ENCODE peak calls at places on chromosomes 12 and 14, in nine cellular contexts. W is testis, R is stomach, B is Peyer's patch, H is transverse colon, D is adrenal gland, K is tibial nerve, L is HCT116, U is A549. S is an unnamed sample. For H3K9me3, the result is how much of the 10 kb centered on the place peaks cover.

GRCh38 chr12:114479831-114480230 is 73.9 kb upstream of the TBX5 start:
- DNase-seq in W (peak), R (no peak), B (no peak), H (no peak), D (no peak), K (no peak), L (no peak), U (no peak), S (no peak)

GRCh38 chr14:74501135-74501614 is 7.6 kb downstream of the ISCA2 start:
- DNase-seq in W (peak), R (peak), B (peak), H (peak), D (peak), K (peak), L (no peak), U (peak), S (peak)

GRCh38 chr12:54984602-54985376 is at the start of gene TESPA1:
- DNase-seq in W (peak), R (peak), B (peak), H (peak), D (peak), K (peak), L (no peak), U (no peak), S (peak)

GRCh38 chr12:32302218-32302826 is 97.0 kb upstream of the FGD4 start:
- DNase-seq in W (no peak), R (no peak), B (no peak), H (peak), D (no peak), K (no peak), L (peak), U (no peak), S (peak)

GRCh38 chr12:116881867-116882507 is 746 bp upstream of the HRK start:
- DNase-seq in W (no peak), R (no peak), B (no peak), H (no peak), D (no peak), K (no peak), L (no peak), U (no peak), S (no peak)

GRCh38 chr12:50734409-50735263 is 29.3 kb upstream of the ATF1 start:
- DNase-seq in W (peak), R (no peak), B (no peak), H (no peak), D (peak), K (peak), L (peak), U (peak), S (no peak)

GRCh38 chr12:56477521-56478225 is 9.3 kb downstream of the SPRYD4 start:
- DNase-seq in W (no peak), R (no peak), B (no peak), H (no peak), D (no peak), K (no peak), L (no peak), U (no peak), S (peak)

GRCh38 chr14:75454963-75455546 is 27.2 kb downstream of the JDP2 start:
- DNase-seq in W (peak), R (peak), B (no peak), H (peak), D (peak), K (peak), L (no peak), U (no peak), S (peak)

GRCh38 chr12:13962699-13963098 is 18.7 kb downstream of the GRIN2B start:
- DNase-seq in W (no peak), R (no peak), B (no peak), H (no peak), D (no peak), K (no peak), L (peak), U (peak), S (no peak)

GRCh38 chr12:63849641-63850040 is 5.1 kb downstream of the SRGAP1 start:
- DNase-seq in W (no peak), R (no peak), B (no peak), H (no peak), D (no peak), K (no peak), L (no peak), U (no peak), S (no peak)

GRCh38 chr12:3656946-3657622 is 95.8 kb downstream of the CRACR2A start:
- DNase-seq in W (no peak), R (no peak), B (no peak), H (no peak), D (no peak), K (no peak), L (no peak), U (no peak), S (no peak)

GRCh38 chr12:62603061-62603810 is 136.6 kb downstream of the MON2 start:
- DNase-seq in W (peak), R (peak), B (peak), H (peak), D (peak), K (peak), L (peak), U (peak), S (peak)

GRCh38 chr12:27852742-27853141 is 72.7 kb upstream of the MANSC4 start:
- DNase-seq in W (no peak), R (no peak), B (no peak), H (no peak), D (no peak), K (no peak), L (no peak), U (no peak), S (no peak)

GRCh38 chr12:130761537-130762318 is 45.6 kb upstream of the RIMBP2 start:
- DNase-seq in W (peak), R (no peak), B (no peak), H (peak), D (peak), K (peak), L (peak), U (peak), S (peak)

GRCh38 chr12:119686776-119687175 is 18.8 kb downstream of the PRKAB1 start:
- DNase-seq in W (no peak), R (no peak), B (no peak), H (no peak), D (no peak), K (no peak), L (no peak), U (no peak), S (no peak)

GRCh38 chr12:2894961-2895360 is 4.3 kb downstream of the TULP3 start:
- DNase-seq in W (no peak), R (no peak), B (no peak), H (no peak), D (no peak), K (no peak), L (no peak), U (no peak), S (no peak)

GRCh38 chr14:65226824-65227604 is 124.7 kb upstream of the MAX start:
- DNase-seq in W (no peak), R (peak), B (peak), H (peak), D (no peak), K (no peak), L (no peak), U (no peak), S (peak)

GRCh38 chr14:19878029-19878642 is 3.2 kb downstream of the OR4K2 start:
- DNase-seq in W (no peak), R (no peak), B (no peak), H (no peak), D (no peak), K (no peak), L (peak), U (no peak), S (no peak)

GRCh38 chr14:19874842-19875241 is at the start of gene OR4K2:
- DNase-seq in W (no peak), R (no peak), B (no peak), H (no peak), D (no peak), K (no peak), L (no peak), U (no peak), S (no peak)

DNA sequence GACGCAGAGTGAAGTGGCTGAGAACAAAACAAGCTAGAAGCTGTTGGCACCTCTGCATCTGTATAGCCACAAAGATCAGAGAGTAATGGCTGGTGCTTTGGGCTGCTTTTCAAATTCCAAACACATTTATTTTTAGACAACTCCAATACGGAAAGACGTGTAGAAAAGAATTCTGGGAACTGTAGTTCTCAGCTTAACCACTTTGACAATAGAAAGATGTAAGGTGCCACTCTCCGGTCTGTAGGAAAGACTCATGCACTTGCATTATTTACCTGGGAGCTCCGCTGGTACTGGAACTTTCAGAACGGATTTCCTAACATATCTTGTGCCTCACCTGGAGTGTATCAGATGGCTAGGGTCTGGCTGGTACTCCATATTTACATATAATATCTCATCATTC is 1.8 kb upstream of the OR4K2 start:
- DNase-seq in W (no peak), R (no peak), B (no peak), H (no peak), D (no peak), K (no peak), L (no peak), U (no peak), S (no peak)
- H3K9me3 ChIP-seq in W (under half), R (under half), B (under half), H (under half), D (under half), K (under half), L (under half), U (under half), S (under half)

GRCh38 chr12:65640489-65640901 is 183.8 kb upstream of the HMGA2 start:
- DNase-seq in W (no peak), R (no peak), B (no peak), H (no peak), D (no peak), K (peak), L (no peak), U (no peak), S (no peak)

GRCh38 chr12:65636436-65636835 is 187.8 kb upstream of the HMGA2 start:
- DNase-seq in W (no peak), R (no peak), B (no peak), H (no peak), D (no peak), K (no peak), L (no peak), U (no peak), S (no peak)

GRCh38 chr12:65637150-65637549 is 187.1 kb upstream of the HMGA2 start:
- DNase-seq in W (no peak), R (no peak), B (no peak), H (no peak), D (no peak), K (no peak), L (no peak), U (no peak), S (no peak)

GRCh38 chr12:65638324-65638723 is 186.0 kb upstream of the HMGA2 start:
- DNase-seq in W (no peak), R (no peak), B (no peak), H (no peak), D (no peak), K (no peak), L (no peak), U (no peak), S (no peak)

DNA sequence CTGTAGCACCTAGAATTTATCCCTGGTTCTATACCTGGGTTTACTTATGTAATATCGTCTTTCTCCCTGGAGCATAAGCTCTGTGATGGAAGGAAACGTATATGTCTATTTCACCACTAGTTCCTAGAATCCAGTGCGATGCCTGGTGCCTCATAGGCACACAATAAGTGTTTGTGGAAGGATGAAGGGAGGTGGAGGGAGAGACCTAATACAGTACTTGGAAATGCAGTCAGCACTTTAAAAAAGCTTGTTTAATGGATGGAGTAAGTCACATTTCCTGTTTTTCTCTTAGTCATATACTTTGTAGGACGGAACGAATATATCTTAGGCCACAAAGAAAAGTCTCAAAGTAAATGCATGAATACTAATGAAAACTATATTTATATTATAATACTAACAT is 186.5 kb upstream of the HMGA2 start:
- DNase-seq in W (no peak), R (no peak), B (no peak), H (no peak), D (no peak), K (no peak), L (no peak), U (no peak), S (no peak)
- TF ChIP-seq POLR2A in W (no peak), R (no peak), B (no peak), H (no peak), D (no peak), K (no peak), L (no peak), U (no peak), S (no peak)

GRCh38 chr14:76498536-76498935 is 122.6 kb downstream of the ESRRB start:
- DNase-seq in W (no peak), R (no peak), B (no peak), H (no peak), D (no peak), K (no peak), L (no peak), U (no peak), S (no peak)

GRCh38 chr14:76495983-76496382 is 120.0 kb downstream of the ESRRB start:
- DNase-seq in W (no peak), R (no peak), B (no peak), H (no peak), D (no peak), K (no peak), L (no peak), U (no peak), S (no peak)

GRCh38 chr14:76498976-76499375 is 123.0 kb downstream of the ESRRB start:
- DNase-seq in W (no peak), R (no peak), B (no peak), H (no peak), D (no peak), K (no peak), L (no peak), U (no peak), S (no peak)

GRCh38 chr14:76499399-76499798 is 123.5 kb downstream of the ESRRB start:
- DNase-seq in W (no peak), R (no peak), B (no peak), H (no peak), D (no peak), K (no peak), L (no peak), U (no peak), S (no peak)

GRCh38 chr14:76497550-76498484 is 121.9 kb downstream of the ESRRB start:
- DNase-seq in W (no peak), R (no peak), B (no peak), H (no peak), D (no peak), K (no peak), L (no peak), U (no peak), S (no peak)
- TF ChIP-seq CTCF in W (no peak), R (no peak), B (no peak), H (no peak), D (no peak), K (no peak), L (peak), U (peak), S (no peak)

DNA sequence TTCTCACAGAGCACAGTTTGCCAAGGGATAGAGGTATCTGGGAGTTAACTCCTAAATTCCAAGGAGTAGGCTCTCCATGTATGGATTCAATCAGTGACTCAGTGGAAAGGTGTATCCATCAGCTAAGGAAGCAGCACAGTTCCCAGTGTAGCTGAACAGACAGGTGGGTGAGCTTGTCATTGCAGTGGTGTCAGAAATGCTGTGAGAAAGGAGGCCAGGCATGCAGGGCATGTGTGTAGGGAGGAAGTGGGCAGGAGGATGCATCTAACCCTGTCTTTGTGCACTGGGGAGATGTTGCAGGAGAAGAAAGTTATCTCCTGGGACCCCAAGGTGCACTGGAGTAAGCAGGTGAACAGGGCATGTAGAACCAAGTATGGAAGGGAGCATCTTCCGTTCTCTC is 539.0 kb downstream of the VRK1 start:
- DNase-seq in W (no peak), R (no peak), B (no peak), H (no peak), D (no peak), K (no peak), L (no peak), U (no peak), S (no peak)
- H3K9me3 ChIP-seq in W (under half), R (under half), B (under half), H (under half), D (under half), K (under half), L (under half), U (under half), S (under half)

DNA sequence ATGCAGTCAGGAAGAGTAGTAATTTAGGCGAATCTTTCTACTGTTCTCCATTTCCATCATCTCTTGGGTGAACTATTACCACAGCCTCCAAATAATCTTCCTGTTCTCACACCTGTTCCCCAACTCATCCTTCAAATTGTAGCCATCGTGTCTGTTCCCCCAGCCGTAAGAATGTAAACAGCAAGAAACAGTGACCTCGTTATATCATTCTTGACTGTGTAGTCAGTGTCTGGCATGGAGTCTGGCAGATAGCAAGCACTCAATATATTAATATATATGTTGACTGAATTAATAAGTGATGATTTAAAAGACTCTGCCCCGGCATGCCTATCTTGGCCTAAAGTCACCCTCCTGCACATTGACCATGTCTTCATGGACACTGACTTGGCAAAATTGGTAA is 20.3 kb downstream of the PDE6H start:
- DNase-seq in W (no peak), R (no peak), B (no peak), H (no peak), D (no peak), K (no peak), L (no peak), U (no peak), S (no peak)
- TF ChIP-seq POLR2A in W (no peak), R (no peak), B (no peak), H (no peak), D (no peak), K (no peak), L (no peak), U (no peak), S (no peak)

DNA sequence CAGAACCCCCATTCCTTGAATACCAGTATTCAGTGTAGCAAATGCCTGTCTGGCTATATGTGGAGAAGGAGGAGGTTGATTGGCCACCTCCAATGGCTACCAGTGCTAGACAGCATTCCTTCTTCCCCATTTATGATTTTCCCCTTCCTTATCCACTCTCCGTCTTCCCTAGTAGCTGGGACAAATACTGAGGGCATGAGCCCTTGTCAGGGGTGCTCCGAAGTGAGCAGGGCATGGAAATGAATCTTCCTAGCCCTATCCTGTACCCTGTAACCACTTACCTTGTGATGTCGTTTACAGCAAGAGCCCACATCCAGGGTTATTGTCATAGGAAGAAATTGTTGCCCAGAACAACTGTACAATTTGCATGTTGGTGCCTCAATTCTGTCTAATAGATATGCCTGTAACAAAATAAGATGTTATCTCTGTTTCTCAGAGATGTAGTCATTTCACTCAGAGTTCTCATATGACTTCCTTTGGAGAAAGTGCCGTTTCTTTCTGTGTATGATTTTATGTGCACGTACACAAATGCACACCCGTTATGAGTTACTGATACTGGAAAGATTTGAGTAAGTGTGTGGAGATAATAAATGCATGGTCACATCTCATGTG is 423.7 kb downstream of the EGLN3 start:
- DNase-seq in W (no peak), R (no peak), B (no peak), H (no peak), D (no peak), K (no peak), L (no peak), U (no peak), S (no peak)
- TF ChIP-seq CTCF in W (no peak), R (no peak), B (no peak), H (no peak), D (no peak), K (no peak), L (no peak), U (no peak), S (no peak)

S was measured in body of pancreas.